ENCODE peak calls at places on chromosomes 2 and 18, in nine cellular contexts. A, C, R, V, Y, G, E, Q and M are unnamed samples.

GRCh38 chr2:229084467-229084866 is 186.6 kb downstream of the PID1 start:
- DNase-seq in A (peak; percentile 82), C (no peak), R (no peak), V (no peak), Y (no peak), G (no peak), E (no peak), Q (no peak), M (no peak)

GRCh38 chr2:127472268-127472667 is 54.0 kb downstream of the IWS1 start:
- DNase-seq in A (no peak), C (no peak), R (no peak), V (no peak), Y (no peak), G (no peak), E (no peak), Q (no peak), M (no peak)

GRCh38 chr18:6373187-6373586 is 41.5 kb downstream of the L3MBTL4 start:
- DNase-seq in A (no peak), C (no peak), R (no peak), V (no peak), Y (no peak), G (no peak), E (no peak), Q (no peak), M (no peak)

GRCh38 chr2:198004173-198004572 is 199.8 kb downstream of the PLCL1 start:
- DNase-seq in A (peak; percentile 38), C (no peak), R (no peak), V (no peak), Y (no peak), G (no peak), E (peak; percentile 1), Q (no peak), M (no peak)

GRCh38 chr2:99701503-99701902 is 211.7 kb upstream of the REV1 start:
- DNase-seq in A (no peak), C (no peak), R (no peak), V (peak; percentile 26), Y (no peak), G (no peak), E (peak; percentile 87), Q (peak; percentile 21), M (no peak)

GRCh38 chr18:9808530-9809241 is 77.1 kb upstream of the TXNDC2 start:
- DNase-seq in A (no peak), C (no peak), R (no peak), V (peak; percentile 45), Y (no peak), G (peak; percentile 28), E (peak; percentile 45), Q (no peak), M (no peak)

GRCh38 chr2:213148572-213149331 is 2.7 kb downstream of the IKZF2 start:
- DNase-seq in A (no peak), C (no peak), R (no peak), V (no peak), Y (no peak), G (no peak), E (no peak), Q (no peak), M (peak; percentile 60)

GRCh38 chr2:240162032-240162431 is 21.6 kb upstream of the OTOS start:
- DNase-seq in A (no peak), C (no peak), R (no peak), V (no peak), Y (no peak), G (no peak), E (no peak), Q (no peak), M (no peak)

GRCh38 chr2:98948956-98949739 is 13.1 kb upstream of the CRACDL start:
- DNase-seq in A (no peak), C (no peak), R (no peak), V (no peak), Y (no peak), G (no peak), E (no peak), Q (no peak), M (peak; percentile 16)

GRCh38 chr2:232598293-232598692 is 35.1 kb upstream of the EFHD1 start:
- DNase-seq in A (no peak), C (no peak), R (no peak), V (no peak), Y (no peak), G (no peak), E (no peak), Q (no peak), M (no peak)

GRCh38 chr2:238908960-238909951 is 61.4 kb downstream of the TWIST2 start:
- DNase-seq in A (peak; percentile 72), C (no peak), R (peak; percentile 56), V (no peak), Y (no peak), G (peak; percentile 55), E (no peak), Q (no peak), M (no peak)

GRCh38 chr18:42781298-42781815 is 334.1 kb downstream of the RIT2 start:
- DNase-seq in A (no peak), C (no peak), R (no peak), V (no peak), Y (no peak), G (no peak), E (no peak), Q (no peak), M (no peak)

GRCh38 chr2:137693521-137693920 is 270.8 kb upstream of the HNMT start:
- DNase-seq in A (peak; percentile 12), C (no peak), R (no peak), V (peak; percentile 1), Y (no peak), G (no peak), E (peak; percentile 38), Q (no peak), M (peak; percentile 6)

GRCh38 chr2:197626965-197627629 is 48.3 kb downstream of the RFTN2 start:
- DNase-seq in A (no peak), C (no peak), R (no peak), V (no peak), Y (no peak), G (no peak), E (no peak), Q (peak; percentile 31), M (peak; percentile 11)

GRCh38 chr2:202022755-202023154 is 10.9 kb upstream of the FZD7 start:
- DNase-seq in A (no peak), C (no peak), R (no peak), V (no peak), Y (no peak), G (no peak), E (no peak), Q (no peak), M (no peak)

GRCh38 chr2:96315400-96316071 is 9.6 kb upstream of the ITPRIPL1 start:
- DNase-seq in A (peak; percentile 76), C (no peak), R (no peak), V (no peak), Y (no peak), G (no peak), E (peak; percentile 40), Q (peak; percentile 26), M (peak; percentile 65)

GRCh38 chr2:110101280-110101844 is 14.3 kb downstream of the MALL start:
- DNase-seq in A (peak; percentile 100), C (peak; percentile 63), R (peak; percentile 96), V (peak; percentile 90), Y (peak; percentile 97), G (no peak), E (peak; percentile 100), Q (no peak), M (no peak)

GRCh38 chr18:12652861-12653401 is 5.0 kb downstream of the SPIRE1 start:
- DNase-seq in A (peak; percentile 81), C (no peak), R (no peak), V (no peak), Y (no peak), G (no peak), E (peak; percentile 20), Q (no peak), M (no peak)

GRCh38 chr2:160538559-160539355 is 45.1 kb upstream of the RBMS1 start:
- DNase-seq in A (no peak), C (no peak), R (peak; percentile 19), V (no peak), Y (no peak), G (no peak), E (no peak), Q (no peak), M (no peak)

GRCh38 chr18:46946656-46947282 is 29.4 kb downstream of the KATNAL2 start:
- DNase-seq in A (peak; percentile 85), C (peak; percentile 81), R (peak; percentile 79), V (peak; percentile 83), Y (peak; percentile 30), G (peak; percentile 85), E (peak; percentile 89), Q (no peak), M (peak; percentile 79)

GRCh38 chr18:46939337-46939963 is 22.0 kb downstream of the KATNAL2 start:
- DNase-seq in A (peak; percentile 87), C (no peak), R (no peak), V (peak; percentile 56), Y (no peak), G (no peak), E (peak; percentile 58), Q (no peak), M (no peak)

GRCh38 chr18:46939998-46940571 is 22.7 kb downstream of the KATNAL2 start:
- DNase-seq in A (no peak), C (no peak), R (no peak), V (no peak), Y (no peak), G (no peak), E (no peak), Q (no peak), M (no peak)

GRCh38 chr18:46942646-46943045 is 25.2 kb downstream of the KATNAL2 start:
- DNase-seq in A (no peak), C (no peak), R (no peak), V (no peak), Y (no peak), G (no peak), E (no peak), Q (no peak), M (no peak)
- TF ChIP-seq CTCF in A (no peak), C (no peak), R (no peak), V (no peak), Y (no peak), G (no peak), E (no peak), Q (no peak), M (no peak)

GRCh38 chr18:11310476-11311086 is 161.2 kb upstream of the PIEZO2 start:
- DNase-seq in A (peak; percentile 57), C (peak; percentile 76), R (peak; percentile 31), V (peak; percentile 42), Y (no peak), G (peak; percentile 75), E (peak; percentile 23), Q (peak; percentile 58), M (peak; percentile 77)
- TF ChIP-seq CTCF in A (peak; percentile 82), C (peak; percentile 70), R (peak; percentile 31), V (peak; percentile 72), Y (peak; percentile 48), G (peak; percentile 81), E (peak; percentile 45), Q (peak; percentile 94), M (peak; percentile 84)

GRCh38 chr2:64750817-64751285 is 97.1 kb upstream of the SERTAD2 start:
- DNase-seq in A (peak; percentile 99), C (no peak), R (peak; percentile 99), V (peak; percentile 99), Y (peak; percentile 98), G (peak; percentile 98), E (peak; percentile 100), Q (peak; percentile 99), M (peak; percentile 100)
- TF ChIP-seq CTCF in A (no peak), C (no peak), R (no peak), V (no peak), Y (no peak), G (no peak), E (no peak), Q (no peak), M (no peak)

DNA sequence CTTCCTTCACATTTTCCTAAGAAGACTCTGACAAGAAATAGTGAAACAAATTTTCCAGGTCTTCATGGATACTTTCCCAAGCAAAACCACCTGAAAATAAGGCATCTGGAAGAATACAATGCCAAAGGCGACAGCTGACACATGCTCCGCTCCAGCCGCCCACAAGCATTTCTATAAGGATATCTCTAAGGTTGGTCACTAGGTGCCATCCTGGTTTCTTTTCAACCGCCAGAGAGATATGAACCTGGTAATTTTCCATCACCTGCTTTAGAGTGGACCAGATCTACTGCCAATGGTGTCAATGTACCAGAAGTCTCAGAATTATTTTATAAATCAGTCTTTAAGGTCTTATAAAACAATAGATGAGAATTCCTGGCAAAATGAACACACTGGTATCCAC is 97.2 kb downstream of the GAREM1 start:
- DNase-seq in A (no peak), C (no peak), R (no peak), V (no peak), Y (no peak), G (no peak), E (no peak), Q (no peak), M (no peak)
- TF ChIP-seq CTCF in A (no peak), C (no peak), R (no peak), V (no peak), Y (no peak), G (no peak), E (no peak), Q (no peak), M (no peak)